ENCODE peak calls at places on chromosomes 3 and 15, in six cellular contexts. G is left cardiac atrium, C is tibial artery, D is NCI-H2081, W is COR-L47, V is D721Med. Z is an unnamed sample.

GRCh38 chr3:65963787-65964707 is 74.7 kb downstream of the MAGI1 start:
- DNase-seq in G (no peak), C (no peak), D (no peak), W (no peak), V (no peak), Z (no peak)

GRCh38 chr15:86863226-86863915 is 783.7 kb downstream of the AGBL1 start:
- DNase-seq in G (no peak), C (no peak), D (no peak), W (no peak), V (no peak), Z (no peak)

GRCh38 chr15:78937132-78937739 is 7.6 kb downstream of the CTSH start:
- DNase-seq in G (peak), C (no peak), D (no peak), W (no peak), V (no peak), Z (no peak)

GRCh38 chr15:100093211-100094126 is 248.3 kb downstream of the ADAMTS17 start:
- DNase-seq in G (no peak), C (no peak), D (no peak), W (no peak), V (no peak), Z (no peak)

GRCh38 chr3:136434429-136434828 is 184.3 kb downstream of the PCCB start:
- DNase-seq in G (no peak), C (no peak), D (no peak), W (no peak), V (no peak), Z (no peak)

GRCh38 chr3:42663581-42664442 is 10.3 kb downstream of the ZBTB47 start:
- DNase-seq in G (no peak), C (peak), D (no peak), W (no peak), V (no peak), Z (no peak)

GRCh38 chr3:79086514-79086913 is 681.3 kb downstream of the ROBO1 start:
- DNase-seq in G (peak), C (no peak), D (peak), W (peak), V (peak), Z (peak)

GRCh38 chr15:44136991-44137477 is 58.0 kb downstream of the FRMD5 start:
- DNase-seq in G (no peak), C (no peak), D (no peak), W (no peak), V (no peak), Z (no peak)

GRCh38 chr3:64209866-64210609 is 15.2 kb downstream of the PRICKLE2 start:
- DNase-seq in G (peak), C (peak), D (no peak), W (no peak), V (no peak), Z (no peak)

GRCh38 chr3:132315851-132316250 is 1.4 kb upstream of the ACP3 start:
- DNase-seq in G (no peak), C (no peak), D (no peak), W (no peak), V (no peak), Z (no peak)

GRCh38 chr3:168048414-168049330 is 47.1 kb downstream of the GOLIM4 start:
- DNase-seq in G (no peak), C (no peak), D (peak), W (no peak), V (no peak), Z (no peak)

Z was measured in NCI-H187.